ENCODE peak calls at places on chromosomes 11 and 22, in ten cellular contexts. One of them, this sample, is unnamed.

GRCh38 chr22:22168190-22168940 is 76.2 kb upstream of the VPREB1 start:
- DNase-seq in neural crest cell: no peak
- DNase-seq in hippocampal formation: no peak
- DNase-seq in hepatocyte: peak; percentile 23
- DNase-seq in stimulated activated CD8-positive, alpha-beta memory T cell treated with anti-CD3 and anti-CD28 coated beads, Interleukin-15, amount 100 ng/mL, for 24 hours: no peak
- DNase-seq in caudate nucleus: no peak
- DNase-seq in HTR-8/SVneo: peak; percentile 3
- DNase-seq in NCI-H1092: peak; percentile 10
- DNase-seq in GM13977: peak; percentile 56
- DNase-seq in fibroblast of pulmonary artery: peak; percentile 66
- DNase-seq in this sample: peak; percentile 34

GRCh38 chr11:116890193-116890592 is 52.8 kb upstream of the APOA1 start:
- DNase-seq in neural crest cell: no peak
- DNase-seq in hippocampal formation: no peak
- DNase-seq in hepatocyte: no peak
- DNase-seq in stimulated activated CD8-positive, alpha-beta memory T cell treated with anti-CD3 and anti-CD28 coated beads, Interleukin-15, amount 100 ng/mL, for 24 hours: no peak
- DNase-seq in caudate nucleus: no peak
- DNase-seq in HTR-8/SVneo: no peak
- DNase-seq in NCI-H1092: no peak
- DNase-seq in GM13977: no peak
- DNase-seq in fibroblast of pulmonary artery: peak; percentile 27
- DNase-seq in this sample: no peak

GRCh38 chr11:81030186-81030585 is 1589.4 kb upstream of the TENM4 start:
- DNase-seq in neural crest cell: no peak
- DNase-seq in hippocampal formation: no peak
- DNase-seq in hepatocyte: no peak
- DNase-seq in stimulated activated CD8-positive, alpha-beta memory T cell treated with anti-CD3 and anti-CD28 coated beads, Interleukin-15, amount 100 ng/mL, for 24 hours: no peak
- DNase-seq in caudate nucleus: no peak
- DNase-seq in HTR-8/SVneo: no peak
- DNase-seq in NCI-H1092: no peak
- DNase-seq in GM13977: no peak
- DNase-seq in fibroblast of pulmonary artery: no peak
- DNase-seq in this sample: no peak

GRCh38 chr11:69862331-69862761 is 43.1 kb upstream of the FGF3 start:
- DNase-seq in neural crest cell: no peak
- DNase-seq in hippocampal formation: no peak
- DNase-seq in hepatocyte: no peak
- DNase-seq in stimulated activated CD8-positive, alpha-beta memory T cell treated with anti-CD3 and anti-CD28 coated beads, Interleukin-15, amount 100 ng/mL, for 24 hours: no peak
- DNase-seq in caudate nucleus: no peak
- DNase-seq in HTR-8/SVneo: no peak
- DNase-seq in NCI-H1092: no peak
- DNase-seq in GM13977: no peak
- DNase-seq in fibroblast of pulmonary artery: no peak
- DNase-seq in this sample: no peak

GRCh38 chr11:2418961-2419360 is 18.4 kb downstream of the TSSC4 start:
- DNase-seq in neural crest cell: no peak
- DNase-seq in hippocampal formation: no peak
- DNase-seq in hepatocyte: no peak
- DNase-seq in stimulated activated CD8-positive, alpha-beta memory T cell treated with anti-CD3 and anti-CD28 coated beads, Interleukin-15, amount 100 ng/mL, for 24 hours: no peak
- DNase-seq in caudate nucleus: no peak
- DNase-seq in HTR-8/SVneo: no peak
- DNase-seq in NCI-H1092: no peak
- DNase-seq in GM13977: no peak
- DNase-seq in fibroblast of pulmonary artery: no peak
- DNase-seq in this sample: no peak

GRCh38 chr22:23754980-23755636 is 883 bp upstream of the VPREB3 start:
- DNase-seq in neural crest cell: no peak
- DNase-seq in hippocampal formation: peak; percentile 75
- DNase-seq in hepatocyte: no peak
- DNase-seq in stimulated activated CD8-positive, alpha-beta memory T cell treated with anti-CD3 and anti-CD28 coated beads, Interleukin-15, amount 100 ng/mL, for 24 hours: no peak
- DNase-seq in caudate nucleus: no peak
- DNase-seq in HTR-8/SVneo: no peak
- DNase-seq in NCI-H1092: no peak
- DNase-seq in GM13977: no peak
- DNase-seq in fibroblast of pulmonary artery: peak; percentile 79
- DNase-seq in this sample: no peak

GRCh38 chr22:34068011-34068410 is 147.7 kb upstream of the LARGE1 start:
- DNase-seq in neural crest cell: no peak
- DNase-seq in hippocampal formation: no peak
- DNase-seq in hepatocyte: no peak
- DNase-seq in stimulated activated CD8-positive, alpha-beta memory T cell treated with anti-CD3 and anti-CD28 coated beads, Interleukin-15, amount 100 ng/mL, for 24 hours: no peak
- DNase-seq in caudate nucleus: no peak
- DNase-seq in HTR-8/SVneo: no peak
- DNase-seq in NCI-H1092: peak; percentile 7
- DNase-seq in GM13977: no peak
- DNase-seq in fibroblast of pulmonary artery: no peak
- DNase-seq in this sample: no peak

GRCh38 chr11:2185324-2186085 is 13.9 kb upstream of the TH start:
- DNase-seq in neural crest cell: no peak
- DNase-seq in hippocampal formation: no peak
- DNase-seq in hepatocyte: no peak
- DNase-seq in stimulated activated CD8-positive, alpha-beta memory T cell treated with anti-CD3 and anti-CD28 coated beads, Interleukin-15, amount 100 ng/mL, for 24 hours: no peak
- DNase-seq in caudate nucleus: no peak
- DNase-seq in HTR-8/SVneo: no peak
- DNase-seq in NCI-H1092: peak; percentile 61
- DNase-seq in GM13977: no peak
- DNase-seq in fibroblast of pulmonary artery: no peak
- DNase-seq in this sample: no peak

GRCh38 chr11:14449302-14449714 is 50.3 kb downstream of the COPB1 start:
- DNase-seq in neural crest cell: no peak
- DNase-seq in hippocampal formation: no peak
- DNase-seq in hepatocyte: no peak
- DNase-seq in stimulated activated CD8-positive, alpha-beta memory T cell treated with anti-CD3 and anti-CD28 coated beads, Interleukin-15, amount 100 ng/mL, for 24 hours: no peak
- DNase-seq in caudate nucleus: no peak
- DNase-seq in HTR-8/SVneo: no peak
- DNase-seq in NCI-H1092: no peak
- DNase-seq in GM13977: no peak
- DNase-seq in fibroblast of pulmonary artery: peak; percentile 15
- DNase-seq in this sample: no peak

GRCh38 chr11:32039149-32039548 is 51.7 kb upstream of the RCN1 start:
- DNase-seq in neural crest cell: no peak
- DNase-seq in hippocampal formation: no peak
- DNase-seq in hepatocyte: no peak
- DNase-seq in stimulated activated CD8-positive, alpha-beta memory T cell treated with anti-CD3 and anti-CD28 coated beads, Interleukin-15, amount 100 ng/mL, for 24 hours: no peak
- DNase-seq in caudate nucleus: no peak
- DNase-seq in HTR-8/SVneo: no peak
- DNase-seq in NCI-H1092: no peak
- DNase-seq in GM13977: no peak
- DNase-seq in fibroblast of pulmonary artery: no peak
- DNase-seq in this sample: no peak

GRCh38 chr11:61617515-61617914 is 36.6 kb upstream of the SYT7 start:
- DNase-seq in neural crest cell: no peak
- DNase-seq in hippocampal formation: no peak
- DNase-seq in hepatocyte: no peak
- DNase-seq in stimulated activated CD8-positive, alpha-beta memory T cell treated with anti-CD3 and anti-CD28 coated beads, Interleukin-15, amount 100 ng/mL, for 24 hours: no peak
- DNase-seq in caudate nucleus: no peak
- DNase-seq in HTR-8/SVneo: no peak
- DNase-seq in NCI-H1092: no peak
- DNase-seq in GM13977: no peak
- DNase-seq in fibroblast of pulmonary artery: no peak
- DNase-seq in this sample: no peak

GRCh38 chr11:59891781-59892181 is 13.2 kb downstream of the OOSP3 start:
- DNase-seq in neural crest cell: no peak
- DNase-seq in hippocampal formation: no peak
- DNase-seq in hepatocyte: peak; percentile 14
- DNase-seq in stimulated activated CD8-positive, alpha-beta memory T cell treated with anti-CD3 and anti-CD28 coated beads, Interleukin-15, amount 100 ng/mL, for 24 hours: no peak
- DNase-seq in caudate nucleus: no peak
- DNase-seq in HTR-8/SVneo: no peak
- DNase-seq in NCI-H1092: no peak
- DNase-seq in GM13977: no peak
- DNase-seq in fibroblast of pulmonary artery: peak; percentile 66
- DNase-seq in this sample: no peak

GRCh38 chr11:114738954-114739353 is 60.6 kb downstream of the NXPE2 start:
- DNase-seq in neural crest cell: peak; percentile 18
- DNase-seq in hippocampal formation: peak; percentile 2
- DNase-seq in hepatocyte: peak; percentile 61
- DNase-seq in stimulated activated CD8-positive, alpha-beta memory T cell treated with anti-CD3 and anti-CD28 coated beads, Interleukin-15, amount 100 ng/mL, for 24 hours: no peak
- DNase-seq in caudate nucleus: no peak
- DNase-seq in HTR-8/SVneo: peak; percentile 10
- DNase-seq in NCI-H1092: peak; percentile 59
- DNase-seq in GM13977: peak; percentile 39
- DNase-seq in fibroblast of pulmonary artery: peak; percentile 55
- DNase-seq in this sample: peak; percentile 18

GRCh38 chr11:117826360-117826635 is 1.8 kb upstream of the FXYD2 start:
- DNase-seq in neural crest cell: no peak
- DNase-seq in hippocampal formation: no peak
- DNase-seq in hepatocyte: no peak
- DNase-seq in stimulated activated CD8-positive, alpha-beta memory T cell treated with anti-CD3 and anti-CD28 coated beads, Interleukin-15, amount 100 ng/mL, for 24 hours: no peak
- DNase-seq in caudate nucleus: no peak
- DNase-seq in HTR-8/SVneo: no peak
- DNase-seq in NCI-H1092: no peak
- DNase-seq in GM13977: no peak
- DNase-seq in fibroblast of pulmonary artery: no peak
- DNase-seq in this sample: no peak

GRCh38 chr11:101096036-101096704 is 33.4 kb downstream of the PGR start:
- DNase-seq in neural crest cell: no peak
- DNase-seq in hippocampal formation: no peak
- DNase-seq in hepatocyte: no peak
- DNase-seq in stimulated activated CD8-positive, alpha-beta memory T cell treated with anti-CD3 and anti-CD28 coated beads, Interleukin-15, amount 100 ng/mL, for 24 hours: no peak
- DNase-seq in caudate nucleus: no peak
- DNase-seq in HTR-8/SVneo: no peak
- DNase-seq in NCI-H1092: no peak
- DNase-seq in GM13977: no peak
- DNase-seq in fibroblast of pulmonary artery: peak; percentile 51
- DNase-seq in this sample: no peak

GRCh38 chr11:16603890-16604783 is 134.3 kb upstream of the C11orf58 start:
- DNase-seq in neural crest cell: peak; percentile 30
- DNase-seq in hippocampal formation: no peak
- DNase-seq in hepatocyte: peak; percentile 68
- DNase-seq in stimulated activated CD8-positive, alpha-beta memory T cell treated with anti-CD3 and anti-CD28 coated beads, Interleukin-15, amount 100 ng/mL, for 24 hours: no peak
- DNase-seq in caudate nucleus: no peak
- DNase-seq in HTR-8/SVneo: no peak
- DNase-seq in NCI-H1092: no peak
- DNase-seq in GM13977: no peak
- DNase-seq in fibroblast of pulmonary artery: peak; percentile 21
- DNase-seq in this sample: no peak

GRCh38 chr11:102220728-102221467 is 96.4 kb upstream of the BIRC3 start:
- DNase-seq in neural crest cell: no peak
- DNase-seq in hippocampal formation: no peak
- DNase-seq in hepatocyte: no peak
- DNase-seq in stimulated activated CD8-positive, alpha-beta memory T cell treated with anti-CD3 and anti-CD28 coated beads, Interleukin-15, amount 100 ng/mL, for 24 hours: no peak
- DNase-seq in caudate nucleus: no peak
- DNase-seq in HTR-8/SVneo: peak; percentile 48
- DNase-seq in NCI-H1092: no peak
- DNase-seq in GM13977: no peak
- DNase-seq in fibroblast of pulmonary artery: peak; percentile 33
- DNase-seq in this sample: no peak

GRCh38 chr11:117299351-117300300 is 8.5 kb downstream of the BACE1-AS start:
- DNase-seq in neural crest cell: no peak
- DNase-seq in hippocampal formation: no peak
- DNase-seq in hepatocyte: peak; percentile 38
- DNase-seq in stimulated activated CD8-positive, alpha-beta memory T cell treated with anti-CD3 and anti-CD28 coated beads, Interleukin-15, amount 100 ng/mL, for 24 hours: no peak
- DNase-seq in caudate nucleus: no peak
- DNase-seq in HTR-8/SVneo: no peak
- DNase-seq in NCI-H1092: peak; percentile 26
- DNase-seq in GM13977: no peak
- DNase-seq in fibroblast of pulmonary artery: no peak
- DNase-seq in this sample: no peak

GRCh38 chr22:21646608-21647590 is 4.8 kb downstream of the SDF2L1 start:
- DNase-seq in neural crest cell: peak; percentile 78
- DNase-seq in hippocampal formation: peak; percentile 82
- DNase-seq in hepatocyte: peak; percentile 89
- DNase-seq in stimulated activated CD8-positive, alpha-beta memory T cell treated with anti-CD3 and anti-CD28 coated beads, Interleukin-15, amount 100 ng/mL, for 24 hours: no peak
- DNase-seq in caudate nucleus: peak; percentile 34
- DNase-seq in HTR-8/SVneo: peak; percentile 56
- DNase-seq in NCI-H1092: peak; percentile 69
- DNase-seq in GM13977: peak; percentile 79
- DNase-seq in fibroblast of pulmonary artery: peak; percentile 88
- DNase-seq in this sample: peak; percentile 76

GRCh38 chr11:69280994-69281393 is 13.0 kb upstream of the MYEOV start:
- DNase-seq in neural crest cell: no peak
- DNase-seq in hippocampal formation: no peak
- DNase-seq in hepatocyte: peak; percentile 48
- DNase-seq in stimulated activated CD8-positive, alpha-beta memory T cell treated with anti-CD3 and anti-CD28 coated beads, Interleukin-15, amount 100 ng/mL, for 24 hours: no peak
- DNase-seq in caudate nucleus: no peak
- DNase-seq in HTR-8/SVneo: peak; percentile 56
- DNase-seq in NCI-H1092: no peak
- DNase-seq in GM13977: no peak
- DNase-seq in fibroblast of pulmonary artery: peak; percentile 64
- DNase-seq in this sample: peak; percentile 32

GRCh38 chr11:117796456-117797428 is at the start of gene DSCAML1:
- DNase-seq in neural crest cell: peak; percentile 25
- DNase-seq in hippocampal formation: peak; percentile 44
- DNase-seq in hepatocyte: peak; percentile 70
- DNase-seq in stimulated activated CD8-positive, alpha-beta memory T cell treated with anti-CD3 and anti-CD28 coated beads, Interleukin-15, amount 100 ng/mL, for 24 hours: no peak
- DNase-seq in caudate nucleus: peak; percentile 37
- DNase-seq in HTR-8/SVneo: no peak
- DNase-seq in NCI-H1092: peak; percentile 49
- DNase-seq in GM13977: peak; percentile 71
- DNase-seq in fibroblast of pulmonary artery: no peak
- DNase-seq in this sample: no peak

GRCh38 chr11:10044618-10045017 is 249.4 kb downstream of the SBF2 start:
- DNase-seq in neural crest cell: no peak
- DNase-seq in hippocampal formation: no peak
- DNase-seq in hepatocyte: peak; percentile 27
- DNase-seq in stimulated activated CD8-positive, alpha-beta memory T cell treated with anti-CD3 and anti-CD28 coated beads, Interleukin-15, amount 100 ng/mL, for 24 hours: no peak
- DNase-seq in caudate nucleus: no peak
- DNase-seq in HTR-8/SVneo: no peak
- DNase-seq in NCI-H1092: no peak
- DNase-seq in GM13977: no peak
- DNase-seq in fibroblast of pulmonary artery: peak; percentile 21
- DNase-seq in this sample: no peak

GRCh38 chr11:13355191-13355590 is 77.6 kb downstream of the BMAL1 start:
- DNase-seq in neural crest cell: no peak
- DNase-seq in hippocampal formation: no peak
- DNase-seq in hepatocyte: no peak
- DNase-seq in stimulated activated CD8-positive, alpha-beta memory T cell treated with anti-CD3 and anti-CD28 coated beads, Interleukin-15, amount 100 ng/mL, for 24 hours: no peak
- DNase-seq in caudate nucleus: no peak
- DNase-seq in HTR-8/SVneo: no peak
- DNase-seq in NCI-H1092: no peak
- DNase-seq in GM13977: no peak
- DNase-seq in fibroblast of pulmonary artery: no peak
- DNase-seq in this sample: no peak

GRCh38 chr22:45424241-45424731 is 10.8 kb downstream of the RIBC2 start:
- DNase-seq in neural crest cell: no peak
- DNase-seq in hippocampal formation: no peak
- DNase-seq in hepatocyte: no peak
- DNase-seq in stimulated activated CD8-positive, alpha-beta memory T cell treated with anti-CD3 and anti-CD28 coated beads, Interleukin-15, amount 100 ng/mL, for 24 hours: no peak
- DNase-seq in caudate nucleus: no peak
- DNase-seq in HTR-8/SVneo: no peak
- DNase-seq in NCI-H1092: no peak
- DNase-seq in GM13977: no peak
- DNase-seq in fibroblast of pulmonary artery: no peak
- DNase-seq in this sample: no peak

GRCh38 chr11:95762513-95762912 is 27.1 kb downstream of the FAM76B start:
- DNase-seq in neural crest cell: no peak
- DNase-seq in hippocampal formation: no peak
- DNase-seq in hepatocyte: no peak
- DNase-seq in stimulated activated CD8-positive, alpha-beta memory T cell treated with anti-CD3 and anti-CD28 coated beads, Interleukin-15, amount 100 ng/mL, for 24 hours: no peak
- DNase-seq in caudate nucleus: no peak
- DNase-seq in HTR-8/SVneo: no peak
- DNase-seq in NCI-H1092: no peak
- DNase-seq in GM13977: no peak
- DNase-seq in fibroblast of pulmonary artery: no peak
- DNase-seq in this sample: no peak

GRCh38 chr22:43244803-43245527 is 58.0 kb upstream of the TTLL12 start:
- DNase-seq in neural crest cell: no peak
- DNase-seq in hippocampal formation: no peak
- DNase-seq in hepatocyte: no peak
- DNase-seq in stimulated activated CD8-positive, alpha-beta memory T cell treated with anti-CD3 and anti-CD28 coated beads, Interleukin-15, amount 100 ng/mL, for 24 hours: no peak
- DNase-seq in caudate nucleus: no peak
- DNase-seq in HTR-8/SVneo: no peak
- DNase-seq in NCI-H1092: no peak
- DNase-seq in GM13977: no peak
- DNase-seq in fibroblast of pulmonary artery: no peak
- DNase-seq in this sample: no peak

GRCh38 chr11:19276859-19277808 is 36.4 kb upstream of the E2F8 start:
- DNase-seq in neural crest cell: no peak
- DNase-seq in hippocampal formation: no peak
- DNase-seq in hepatocyte: peak; percentile 57
- DNase-seq in stimulated activated CD8-positive, alpha-beta memory T cell treated with anti-CD3 and anti-CD28 coated beads, Interleukin-15, amount 100 ng/mL, for 24 hours: no peak
- DNase-seq in caudate nucleus: no peak
- DNase-seq in HTR-8/SVneo: no peak
- DNase-seq in NCI-H1092: no peak
- DNase-seq in GM13977: no peak
- DNase-seq in fibroblast of pulmonary artery: peak; percentile 9
- DNase-seq in this sample: no peak

GRCh38 chr11:72179804-72180396 is 12.0 kb upstream of the FOLR1 start:
- DNase-seq in neural crest cell: no peak
- DNase-seq in hippocampal formation: no peak
- DNase-seq in hepatocyte: no peak
- DNase-seq in stimulated activated CD8-positive, alpha-beta memory T cell treated with anti-CD3 and anti-CD28 coated beads, Interleukin-15, amount 100 ng/mL, for 24 hours: no peak
- DNase-seq in caudate nucleus: no peak
- DNase-seq in HTR-8/SVneo: no peak
- DNase-seq in NCI-H1092: no peak
- DNase-seq in GM13977: no peak
- DNase-seq in fibroblast of pulmonary artery: no peak
- DNase-seq in this sample: no peak

This sample was measured in fibroblast of the conjunctiva.